ENCODE peak calls at places on chromosomes 1 and 21, in eight cellular contexts. A is anterior cingulate cortex; U is neuronal stem cell; P is SHP77; Q is activated naive CD4-positive, alpha-beta T cell; J is ELR; S is stimulated activated CD8-positive, alpha-beta memory T cell treated with anti-CD3 and anti-CD28 coated beads, Interleukin-7, amount 100 ng/mL, for 48 hours; I is posterior cingulate gyrus. T is an unnamed sample.

GRCh38 chr1:207316622-207317510 is 4.6 kb upstream of the CD55 start:
- DNase-seq in A (no peak), U (no peak), P (no peak), Q (no peak), J (no peak), S (no peak), I (no peak), T (no peak)

GRCh38 chr1:29643281-29643680 is 407.0 kb downstream of the PTPRU start:
- DNase-seq in A (no peak), U (no peak), P (no peak), Q (no peak), J (no peak), S (no peak), I (no peak), T (no peak)

GRCh38 chr1:229975047-229975446 is 92.0 kb upstream of the GALNT2 start:
- DNase-seq in A (no peak), U (no peak), P (no peak), Q (no peak), J (no peak), S (no peak), I (no peak), T (no peak)

GRCh38 chr1:235953801-235954200 is 87.1 kb upstream of the LYST start:
- DNase-seq in A (no peak), U (no peak), P (no peak), Q (no peak), J (peak), S (no peak), I (no peak), T (no peak)

GRCh38 chr1:212132040-212132439 is 96.5 kb downstream of the DTL start:
- DNase-seq in A (no peak), U (no peak), P (no peak), Q (no peak), J (peak), S (no peak), I (no peak), T (no peak)

GRCh38 chr1:49036700-49037099 is 260.0 kb upstream of the BEND5 start:
- DNase-seq in A (no peak), U (no peak), P (no peak), Q (no peak), J (no peak), S (no peak), I (no peak), T (no peak)

GRCh38 chr1:80054129-80054528 is 1047.6 kb upstream of the ADGRL4 start:
- DNase-seq in A (no peak), U (no peak), P (peak), Q (no peak), J (peak), S (no peak), I (no peak), T (no peak)

GRCh38 chr21:35102488-35103407 is 53.6 kb upstream of the RUNX1 start:
- DNase-seq in A (peak), U (no peak), P (no peak), Q (peak), J (no peak), S (no peak), I (peak), T (no peak)

GRCh38 chr1:3056641-3057040 is 12.4 kb upstream of the PRDM16 start:
- DNase-seq in A (no peak), U (no peak), P (no peak), Q (no peak), J (no peak), S (no peak), I (no peak), T (no peak)

GRCh38 chr1:207892764-207893163 is 18.2 kb downstream of the CD34 start:
- DNase-seq in A (no peak), U (no peak), P (no peak), Q (no peak), J (no peak), S (no peak), I (no peak), T (no peak)

GRCh38 chr1:25781130-25781433 is 18.9 kb upstream of the SELENON start:
- DNase-seq in A (no peak), U (no peak), P (no peak), Q (no peak), J (no peak), S (no peak), I (no peak), T (no peak)

GRCh38 chr1:52253421-52253820 is 111.5 kb downstream of the ZFYVE9 start:
- DNase-seq in A (no peak), U (no peak), P (no peak), Q (no peak), J (no peak), S (no peak), I (no peak), T (no peak)

GRCh38 chr1:70071597-70071996 is 133.8 kb downstream of the LRRC40 start:
- DNase-seq in A (no peak), U (no peak), P (no peak), Q (no peak), J (no peak), S (no peak), I (no peak), T (no peak)

GRCh38 chr1:84991097-84991890 is 5.6 kb downstream of the MCOLN2 start:
- DNase-seq in A (no peak), U (no peak), P (no peak), Q (no peak), J (no peak), S (no peak), I (no peak), T (no peak)

GRCh38 chr1:33119532-33120217 is 38.7 kb downstream of the AZIN2 start:
- DNase-seq in A (no peak), U (no peak), P (no peak), Q (no peak), J (no peak), S (no peak), I (no peak), T (no peak)

GRCh38 chr1:29767769-29768425 is 531.6 kb downstream of the PTPRU start:
- DNase-seq in A (no peak), U (no peak), P (no peak), Q (no peak), J (no peak), S (no peak), I (no peak), T (no peak)

GRCh38 chr1:243179714-243180113 is 75.4 kb downstream of the CEP170 start:
- DNase-seq in A (no peak), U (no peak), P (no peak), Q (no peak), J (no peak), S (no peak), I (no peak), T (no peak)

GRCh38 chr21:29888437-29888836 is 51.4 kb downstream of the GRIK1 start:
- DNase-seq in A (no peak), U (no peak), P (no peak), Q (no peak), J (no peak), S (no peak), I (no peak), T (no peak)

GRCh38 chr1:234108921-234109320 is 204.4 kb downstream of the SLC35F3 start:
- DNase-seq in A (no peak), U (no peak), P (no peak), Q (no peak), J (peak), S (no peak), I (no peak), T (no peak)

GRCh38 chr21:41578708-41579107 is 70.8 kb upstream of the TMPRSS2 start:
- DNase-seq in A (no peak), U (no peak), P (no peak), Q (no peak), J (no peak), S (no peak), I (no peak), T (no peak)

T was measured in dorsolateral prefrontal cortex.